ENCODE peak calls at places on chromosomes 1 and 21, in four cellular contexts. X, G, R and T are unnamed samples.

GRCh38 chr1:206679738-206680211 is 4.9 kb upstream of the MAPKAPK2 start:
- ATAC-seq in X (no peak), R (no peak), G (peak), T (peak)

GRCh38 chr1:182301026-182301436 is 90.6 kb downstream of the GLUL start:
- ATAC-seq in R (no peak), G (no peak), X (peak), T (no peak)

GRCh38 chr1:210434224-210434623 is 105.5 kb downstream of the HHAT start:
- ATAC-seq in R (no peak), G (no peak), X (no peak), T (no peak)

GRCh38 chr1:165138960-165139359 is 217.6 kb downstream of the LMX1A start:
- ATAC-seq in G (no peak), R (no peak), X (no peak), T (no peak)

GRCh38 chr1:96519851-96520281 is 201.7 kb upstream of the PTBP2 start:
- ATAC-seq in R (no peak), G (no peak), X (no peak), T (no peak)

GRCh38 chr1:115233598-115233997 is 104.5 kb downstream of the NGF start:
- ATAC-seq in X (no peak), R (no peak), G (no peak), T (no peak)

GRCh38 chr21:35370071-35370470 is 321.0 kb upstream of the RUNX1 start:
- ATAC-seq in G (no peak), R (no peak), X (no peak), T (no peak)

GRCh38 chr1:110188116-110188618 is 21.9 kb upstream of the KCNC4 start:
- ATAC-seq in X (no peak), R (no peak), G (no peak), T (no peak)

GRCh38 chr1:168312718-168313604 is 32.3 kb downstream of the TBX19 start:
- ATAC-seq in R (no peak), G (peak), X (peak), T (peak)

GRCh38 chr21:34934350-34934749 is 114.8 kb downstream of the RUNX1 start:
- ATAC-seq in R (no peak), G (no peak), X (no peak), T (no peak)

GRCh38 chr1:164695956-164696665 is 137.1 kb downstream of the PBX1 start:
- ATAC-seq in G (no peak), X (no peak), R (no peak), T (no peak)

GRCh38 chr21:45985471-45986315 is 4.1 kb downstream of the COL6A1 start:
- ATAC-seq in G (no peak), R (no peak), X (no peak), T (no peak)

GRCh38 chr1:65832296-65832695 is 39.6 kb downstream of the PDE4B start:
- ATAC-seq in G (no peak), X (no peak), R (no peak), T (no peak)

GRCh38 chr1:13782634-13782995 is 82.6 kb downstream of the PRDM2 start:
- ATAC-seq in X (no peak), G (peak), R (no peak), T (no peak)

GRCh38 chr1:207097871-207098324 is 6.1 kb upstream of the C4BPA start:
- ATAC-seq in X (peak), G (no peak), R (no peak), T (peak)

GRCh38 chr1:162284206-162284955 is 92.3 kb downstream of the SPATA46 start:
- ATAC-seq in R (no peak), X (no peak), G (no peak), T (no peak)

GRCh38 chr1:67376381-67376780 is 53.8 kb downstream of the SERBP1 start:
- ATAC-seq in R (no peak), X (no peak), G (no peak), T (no peak)

GRCh38 chr1:84611796-84612195 is 37.6 kb upstream of the CTBS start:
- ATAC-seq in R (no peak), X (no peak), G (no peak), T (no peak)

GRCh38 chr1:200134116-200134515 is 106.6 kb downstream of the NR5A2 start:
- ATAC-seq in G (no peak), R (no peak), X (no peak), T (no peak)

GRCh38 chr1:181090653-181091126 is 2.2 kb downstream of the IER5 start:
- ATAC-seq in X (peak), R (no peak), G (no peak), T (no peak)

GRCh38 chr21:27649323-27649722 is 682.4 kb upstream of the ADAMTS5 start:
- ATAC-seq in G (no peak), X (no peak), R (no peak), T (no peak)

GRCh38 chr1:233673146-233673946 is 59.4 kb downstream of the KCNK1 start:
- ATAC-seq in R (peak), G (no peak), X (no peak), T (no peak)

GRCh38 chr21:39588884-39589283 is 23.9 kb upstream of the B3GALT5 start:
- ATAC-seq in G (no peak), R (no peak), X (no peak), T (no peak)

GRCh38 chr1:89555550-89555949 is 30.9 kb downstream of the LRRC8B start:
- ATAC-seq in R (no peak), X (no peak), G (no peak), T (peak)

GRCh38 chr21:25701529-25701928 is 33.2 kb downstream of the ATP5PF start:
- ATAC-seq in G (no peak), X (no peak), R (no peak), T (no peak)

GRCh38 chr1:236143104-236143948 is 987 bp downstream of the GPR137B start:
- ATAC-seq in X (peak), R (peak), G (peak), T (peak)

GRCh38 chr1:18110598-18110939 is 3.0 kb downstream of the IGSF21 start:
- ATAC-seq in R (peak), X (peak), G (no peak), T (no peak)

GRCh38 chr1:145863272-145863671 is 4.4 kb upstream of the PIAS3 start:
- ATAC-seq in G (no peak), R (no peak), X (no peak), T (no peak)

GRCh38 chr21:31409849-31410762 is 66.0 kb upstream of the TIAM1 start:
- ATAC-seq in X (no peak), G (peak), R (peak), T (no peak)

GRCh38 chr1:191699343-191699742 is 458.9 kb upstream of the RGS18 start:
- ATAC-seq in X (no peak), G (no peak), R (no peak), T (no peak)

GRCh38 chr1:180269848-180270766 is 40.0 kb downstream of the LHX4 start:
- ATAC-seq in X (peak), R (peak), G (peak), T (no peak)

GRCh38 chr1:235503333-235504121 is 725 bp downstream of the B3GALNT2 start:
- ATAC-seq in R (peak), G (peak), X (no peak), T (peak)

GRCh38 chr1:224786533-224787249 is 142.8 kb upstream of the DNAH14 start:
- ATAC-seq in X (peak), G (no peak), R (no peak), T (no peak)

GRCh38 chr1:29709711-29710169 is 473.4 kb downstream of the PTPRU start:
- ATAC-seq in X (no peak), G (no peak), R (no peak), T (no peak)

GRCh38 chr1:113792471-113792870 is 19.8 kb downstream of the RSBN1 start:
- ATAC-seq in G (no peak), R (no peak), X (peak), T (no peak)